ENCODE peak calls at places on chromosomes 13 and 19, in five cellular contexts. One of them, this sample, is unnamed.

GRCh38 chr13:30466841-30467252 is 1.1 kb upstream of the HMGB1 start:
- DNase-seq in MG63: no peak
- DNase-seq in ovary: no peak
- DNase-seq in psoas muscle: no peak
- DNase-seq in colonic mucosa: no peak
- DNase-seq in this sample: no peak

GRCh38 chr19:55703790-55704215 is 28.8 kb downstream of the EPN1 start:
- DNase-seq in psoas muscle: no peak
- DNase-seq in ovary: peak; percentile 79
- DNase-seq in colonic mucosa: no peak
- DNase-seq in MG63: no peak
- DNase-seq in this sample: no peak

GRCh38 chr13:97257800-97258799 is 36.0 kb downstream of the MBNL2 start:
- DNase-seq in ovary: peak; percentile 57
- DNase-seq in MG63: peak; percentile 63
- DNase-seq in psoas muscle: peak; percentile 86
- DNase-seq in colonic mucosa: no peak
- DNase-seq in this sample: peak; percentile 97

GRCh38 chr13:89627991-89628390 is 1719.5 kb upstream of the MIR17HG start:
- DNase-seq in ovary: no peak
- DNase-seq in colonic mucosa: no peak
- DNase-seq in MG63: no peak
- DNase-seq in psoas muscle: no peak
- DNase-seq in this sample: no peak

GRCh38 chr19:31332096-31332495 is 17.1 kb downstream of the TSHZ3 start:
- DNase-seq in ovary: no peak
- DNase-seq in psoas muscle: no peak
- DNase-seq in colonic mucosa: no peak
- DNase-seq in MG63: peak; percentile 35
- DNase-seq in this sample: no peak

GRCh38 chr19:44904426-44904994 is 1.1 kb upstream of the APOE start:
- DNase-seq in colonic mucosa: no peak
- DNase-seq in MG63: no peak
- DNase-seq in ovary: no peak
- DNase-seq in psoas muscle: no peak
- DNase-seq in this sample: no peak

GRCh38 chr13:49436890-49437289 is 7.0 kb downstream of the CAB39L start:
- DNase-seq in psoas muscle: peak; percentile 67
- DNase-seq in colonic mucosa: no peak
- DNase-seq in MG63: peak; percentile 8
- DNase-seq in ovary: peak; percentile 76
- DNase-seq in this sample: peak; percentile 31

GRCh38 chr13:44591316-44591715 is 15.2 kb upstream of the TSC22D1 start:
- DNase-seq in MG63: no peak
- DNase-seq in ovary: no peak
- DNase-seq in psoas muscle: no peak
- DNase-seq in colonic mucosa: no peak
- DNase-seq in this sample: no peak

GRCh38 chr13:43304449-43304848 is 281.1 kb downstream of the DNAJC15 start:
- DNase-seq in colonic mucosa: no peak
- DNase-seq in ovary: no peak
- DNase-seq in psoas muscle: no peak
- DNase-seq in MG63: no peak
- DNase-seq in this sample: no peak

GRCh38 chr13:100646871-100647270 is 27.7 kb downstream of the TMTC4 start:
- DNase-seq in psoas muscle: no peak
- DNase-seq in MG63: no peak
- DNase-seq in colonic mucosa: no peak
- DNase-seq in ovary: no peak
- DNase-seq in this sample: no peak

GRCh38 chr19:12676384-12676792 is 5.3 kb downstream of the DHPS start:
- DNase-seq in MG63: peak; percentile 89
- DNase-seq in psoas muscle: peak; percentile 90
- DNase-seq in ovary: peak; percentile 86
- DNase-seq in colonic mucosa: peak; percentile 91
- DNase-seq in this sample: peak; percentile 74

GRCh38 chr13:40624338-40624737 is 42.1 kb downstream of the FOXO1 start:
- DNase-seq in colonic mucosa: no peak
- DNase-seq in ovary: no peak
- DNase-seq in psoas muscle: no peak
- DNase-seq in MG63: peak; percentile 7
- DNase-seq in this sample: peak; percentile 56

GRCh38 chr13:111469450-111469849 is 149.0 kb downstream of the TEX29 start:
- DNase-seq in colonic mucosa: no peak
- DNase-seq in MG63: no peak
- DNase-seq in ovary: no peak
- DNase-seq in psoas muscle: no peak
- DNase-seq in this sample: no peak

GRCh38 chr19:14072535-14073231 is at the start of gene MISP3:
- DNase-seq in colonic mucosa: peak; percentile 91
- DNase-seq in psoas muscle: peak; percentile 73
- DNase-seq in MG63: no peak
- DNase-seq in ovary: peak; percentile 59
- DNase-seq in this sample: no peak

GRCh38 chr19:35519291-35519690 is 5.8 kb upstream of the DMKN start:
- DNase-seq in psoas muscle: no peak
- DNase-seq in ovary: no peak
- DNase-seq in colonic mucosa: no peak
- DNase-seq in MG63: peak; percentile 58
- DNase-seq in this sample: no peak

GRCh38 chr19:13996928-13997636 is 9.0 kb downstream of the RFX1 start:
- DNase-seq in psoas muscle: no peak
- DNase-seq in MG63: no peak
- DNase-seq in colonic mucosa: no peak
- DNase-seq in ovary: no peak
- DNase-seq in this sample: no peak

GRCh38 chr19:38685666-38686529 is 38.4 kb downstream of the ACTN4 start:
- DNase-seq in MG63: peak; percentile 48
- DNase-seq in ovary: no peak
- DNase-seq in psoas muscle: no peak
- DNase-seq in colonic mucosa: no peak
- DNase-seq in this sample: peak; percentile 70

DNA sequence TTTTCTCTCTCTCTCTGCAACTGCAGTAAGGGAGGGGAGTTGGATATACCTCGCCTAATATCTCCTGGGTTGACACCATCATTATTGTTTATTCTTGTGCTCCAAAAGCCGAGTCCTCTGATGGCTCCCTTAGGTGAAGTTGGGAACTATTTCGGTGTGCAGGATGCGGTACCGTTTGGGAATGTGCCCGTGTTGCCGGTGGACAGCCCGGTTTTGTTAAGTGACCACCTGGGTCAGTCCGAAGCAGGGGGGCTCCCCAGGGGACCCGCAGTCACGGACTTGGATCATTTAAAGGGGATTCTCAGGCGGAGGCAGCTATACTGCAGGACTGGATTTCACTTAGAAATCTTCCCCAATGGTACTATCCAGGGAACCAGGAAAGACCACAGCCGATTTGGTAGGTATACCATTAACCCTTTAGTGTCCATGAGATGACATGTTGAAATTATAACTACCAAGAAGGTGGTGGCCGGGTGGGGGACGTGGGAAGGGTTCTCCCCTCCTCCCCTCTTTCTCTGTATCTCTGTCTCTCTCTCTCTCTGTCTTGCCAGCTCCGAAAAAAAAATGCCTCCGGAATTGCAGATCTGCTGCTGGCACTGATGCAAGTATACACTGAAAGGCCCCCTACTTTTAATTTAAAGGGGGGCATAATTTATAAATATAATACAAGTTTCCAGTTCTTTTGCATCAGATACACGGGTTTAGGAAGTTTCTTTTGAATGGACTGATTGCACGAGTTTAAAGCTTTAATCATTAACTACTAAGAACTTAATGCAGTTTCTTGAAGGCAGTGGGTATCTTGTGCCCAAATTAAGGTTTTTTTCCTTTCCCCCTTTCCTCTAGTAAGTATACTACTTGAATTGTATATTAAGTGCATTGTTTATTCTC is 1.2 kb downstream of the FGF9 start:
- DNase-seq in psoas muscle: no peak
- DNase-seq in MG63: no peak
- DNase-seq in colonic mucosa: no peak
- DNase-seq in ovary: no peak
- DNase-seq in this sample: no peak
- H3K4me3 ChIP-seq in psoas muscle: peak overlapping the region; percentile 79
- H3K4me3 ChIP-seq in MG63: peak overlapping the region; percentile 66
- H3K4me3 ChIP-seq in colonic mucosa: peak overlapping the region; percentile 65
- H3K4me3 ChIP-seq in ovary: peak overlapping the region; percentile 42
- H3K4me3 ChIP-seq in this sample: no peak overlapping the region

GRCh38 chr19:21841784-21842097 is 5.8 kb upstream of the ZNF43 start:
- DNase-seq in ovary: no peak
- DNase-seq in colonic mucosa: no peak
- DNase-seq in MG63: no peak
- DNase-seq in psoas muscle: no peak
- DNase-seq in this sample: no peak
- H3K36me3 ChIP-seq in ovary: no peaks in the 10 kb centered on the region
- H3K36me3 ChIP-seq in colonic mucosa: no peaks in the 10 kb centered on the region
- H3K36me3 ChIP-seq in MG63: no peaks in the 10 kb centered on the region
- H3K36me3 ChIP-seq in psoas muscle: peaks cover 2% of the 10 kb centered on the region
- H3K36me3 ChIP-seq in this sample: peaks cover 27% of the 10 kb centered on the region

GRCh38 chr19:8663920-8664670 is 33.7 kb downstream of the NFILZ start:
- DNase-seq in colonic mucosa: no peak
- DNase-seq in MG63: peak; percentile 40
- DNase-seq in ovary: no peak
- DNase-seq in psoas muscle: no peak
- DNase-seq in this sample: no peak
- H3K4me3 ChIP-seq in colonic mucosa: no peak overlapping the region
- H3K4me3 ChIP-seq in MG63: no peak overlapping the region
- H3K4me3 ChIP-seq in ovary: no peak overlapping the region
- H3K4me3 ChIP-seq in psoas muscle: no peak overlapping the region
- H3K4me3 ChIP-seq in this sample: no peak overlapping the region

GRCh38 chr19:1437609-1438008 is 587 bp upstream of the RPS15 start:
- DNase-seq in ovary: no peak
- DNase-seq in MG63: no peak
- DNase-seq in colonic mucosa: no peak
- DNase-seq in psoas muscle: no peak
- DNase-seq in this sample: no peak

GRCh38 chr19:1434040-1434366 is 4.2 kb upstream of the RPS15 start:
- DNase-seq in ovary: no peak
- DNase-seq in colonic mucosa: no peak
- DNase-seq in MG63: no peak
- DNase-seq in psoas muscle: no peak
- DNase-seq in this sample: no peak

GRCh38 chr19:1434577-1435060 is 3.6 kb upstream of the RPS15 start:
- DNase-seq in MG63: no peak
- DNase-seq in ovary: no peak
- DNase-seq in colonic mucosa: no peak
- DNase-seq in psoas muscle: no peak
- DNase-seq in this sample: no peak

GRCh38 chr19:1433119-1434039 is 4.8 kb upstream of the RPS15 start:
- DNase-seq in ovary: no peak
- DNase-seq in psoas muscle: no peak
- DNase-seq in colonic mucosa: no peak
- DNase-seq in MG63: no peak
- DNase-seq in this sample: no peak

GRCh38 chr19:1435378-1435989 is 2.7 kb upstream of the RPS15 start:
- DNase-seq in psoas muscle: no peak
- DNase-seq in colonic mucosa: no peak
- DNase-seq in MG63: no peak
- DNase-seq in ovary: no peak
- DNase-seq in this sample: no peak
- H3K36me3 ChIP-seq in psoas muscle: peaks cover 5% of the 10 kb centered on the region
- H3K36me3 ChIP-seq in colonic mucosa: peaks cover 26% of the 10 kb centered on the region
- H3K36me3 ChIP-seq in MG63: peaks cover 26% of the 10 kb centered on the region
- H3K36me3 ChIP-seq in ovary: no peaks in the 10 kb centered on the region
- H3K36me3 ChIP-seq in this sample: peaks cover 54% of the 10 kb centered on the region

GRCh38 chr13:20526664-20527063 is 1.0 kb upstream of the CRYL1 start:
- DNase-seq in colonic mucosa: no peak
- DNase-seq in ovary: no peak
- DNase-seq in MG63: no peak
- DNase-seq in psoas muscle: no peak
- DNase-seq in this sample: peak; percentile 6
- H3K4me3 ChIP-seq in colonic mucosa: peak overlapping the region; percentile 98
- H3K4me3 ChIP-seq in ovary: peak overlapping the region; percentile 81
- H3K4me3 ChIP-seq in MG63: peak overlapping the region; percentile 57
- H3K4me3 ChIP-seq in psoas muscle: peak overlapping the region; percentile 83
- H3K4me3 ChIP-seq in this sample: peak overlapping the region; percentile 77

DNA sequence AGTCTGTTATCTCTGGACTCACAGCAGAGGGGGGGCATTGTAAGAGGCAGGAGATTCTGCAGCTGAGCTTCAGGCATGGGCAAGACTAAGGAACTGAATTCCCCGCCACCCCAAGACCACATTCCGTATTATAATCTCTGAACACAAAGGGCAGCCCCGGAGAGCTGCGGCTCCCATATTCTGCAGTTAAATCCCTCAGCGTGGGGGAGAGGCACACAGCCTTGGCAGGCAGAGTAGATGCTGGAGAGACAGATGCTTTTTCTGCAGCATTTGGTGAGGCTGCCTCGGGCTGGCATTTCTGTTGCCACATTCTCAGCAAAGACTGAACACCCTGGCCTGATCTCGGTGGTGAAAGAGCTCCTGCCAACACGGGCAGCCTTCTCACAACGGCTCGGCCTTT is 12.9 kb downstream of the CHAF1A start:
- DNase-seq in MG63: no peak
- DNase-seq in psoas muscle: no peak
- DNase-seq in ovary: peak; percentile 64
- DNase-seq in colonic mucosa: no peak
- DNase-seq in this sample: no peak
- H3K36me3 ChIP-seq in MG63: peaks cover 17% of the 10 kb centered on the region
- H3K36me3 ChIP-seq in psoas muscle: no peaks in the 10 kb centered on the region
- H3K36me3 ChIP-seq in ovary: no peaks in the 10 kb centered on the region
- H3K36me3 ChIP-seq in colonic mucosa: no peaks in the 10 kb centered on the region
- H3K36me3 ChIP-seq in this sample: no peaks in the 10 kb centered on the region